ENCODE peak calls at places on chromosome 14, in six cellular contexts. D is nucleus accumbens, E is WTC11, F is SW480, N is IMR-90, G is B cell. R is an unnamed sample.

GRCh38 chr14:75648066-75648838 is 12.4 kb downstream of the ERG28 start:
- DNase-seq in N (peak), E (no peak), G (no peak), D (no peak), F (peak), R (peak)

GRCh38 chr14:85516239-85517112 is 13.5 kb upstream of the FLRT2 start:
- DNase-seq in D (no peak), F (no peak), N (peak), G (no peak), E (no peak), R (no peak)

GRCh38 chr14:58789756-58790155 is 152.0 kb downstream of the DACT1 start:
- DNase-seq in G (no peak), F (no peak), E (no peak), N (no peak), D (no peak), R (no peak)

GRCh38 chr14:68495101-68495637 is 297.7 kb downstream of the ZFP36L1 start:
- DNase-seq in D (no peak), E (no peak), G (peak), N (no peak), F (no peak), R (no peak)

GRCh38 chr14:30525833-30526232 is 33.1 kb upstream of the G2E3 start:
- DNase-seq in E (no peak), D (no peak), G (no peak), N (peak), F (no peak), R (no peak)

GRCh38 chr14:71586131-71586893 is 345.9 kb upstream of the RGS6 start:
- DNase-seq in N (peak), G (no peak), D (no peak), F (no peak), E (no peak), R (no peak)

GRCh38 chr14:33943081-33943480 is 7.8 kb downstream of the EGLN3 start:
- DNase-seq in D (peak), G (no peak), E (no peak), N (no peak), F (no peak), R (peak)

GRCh38 chr14:59869381-59870255 is 958 bp downstream of the RTN1 start:
- DNase-seq in N (no peak), G (peak), E (peak), F (no peak), D (no peak), R (no peak)

GRCh38 chr14:63435838-63436237 is 107.3 kb downstream of the PPP2R5E start:
- DNase-seq in E (no peak), F (no peak), D (no peak), N (peak), G (no peak), R (no peak)

GRCh38 chr14:35420036-35420811 is 15.7 kb upstream of the NFKBIA start:
- DNase-seq in F (no peak), N (peak), E (no peak), D (no peak), G (no peak), R (no peak)

GRCh38 chr14:99807413-99808132 is 14.4 kb downstream of the EML1 start:
- DNase-seq in D (no peak), G (no peak), N (no peak), E (peak), F (no peak), R (no peak)

GRCh38 chr14:49919825-49920224 is 26.9 kb downstream of the ARF6 start:
- DNase-seq in D (no peak), N (no peak), E (no peak), G (no peak), F (no peak), R (no peak)

GRCh38 chr14:81516941-81517797 is 16.5 kb downstream of the SEL1L start:
- DNase-seq in F (no peak), E (no peak), G (no peak), D (no peak), N (peak), R (no peak)

GRCh38 chr14:90903101-90903500 is 86.9 kb upstream of the TTC7B start:
- DNase-seq in G (peak), F (peak), N (peak), E (peak), D (peak), R (peak)

GRCh38 chr14:77245820-77246219 is 25.2 kb downstream of the NGB start:
- DNase-seq in G (no peak), E (no peak), F (no peak), D (no peak), N (no peak), R (no peak)

R was measured in HT-29.